ENCODE peak calls at places on chromosomes 3 and 15, in nine cellular contexts. M is anterior cingulate cortex; O is activated CD4-positive, alpha-beta T cell treated with anti-CD3 and anti-CD28 coated beads for 24 hours; D is iPS DF 19.7; Q is psoas muscle; X is naive B cell; V is HS-27A; K is mesendoderm; E is activated T-cell treated with anti-CD3 and anti-CD28 coated beads, Interleukin-2, amount 50 U/mL, for 1 hour. P is an unnamed sample.

GRCh38 chr3:159786489-159787181 is 202.0 kb upstream of the IL12A start:
- DNase-seq in O (no peak), K (no peak), Q (no peak), E (no peak), X (no peak), M (no peak), V (no peak), D (no peak), P (no peak)

GRCh38 chr15:63971427-63971805 is 74.9 kb downstream of the DAPK2 start:
- DNase-seq in E (peak), M (no peak), D (no peak), V (no peak), K (peak), O (peak), X (no peak), Q (peak), P (no peak)

GRCh38 chr15:31365032-31365654 is 38.5 kb downstream of the KLF13 start:
- DNase-seq in M (no peak), O (no peak), Q (peak), V (no peak), D (no peak), E (no peak), X (no peak), K (no peak), P (no peak)

GRCh38 chr3:165827233-165827632 is 10.0 kb downstream of the BCHE start:
- DNase-seq in D (no peak), X (no peak), Q (no peak), K (no peak), V (no peak), M (no peak), O (no peak), E (no peak), P (no peak)

GRCh38 chr3:45929042-45929679 is 14.1 kb upstream of the CXCR6 start:
- DNase-seq in X (peak), K (peak), M (peak), O (peak), D (no peak), Q (peak), V (no peak), E (peak), P (no peak)

GRCh38 chr3:189286188-189286587 is 114.4 kb downstream of the TPRG1 start:
- DNase-seq in O (no peak), V (no peak), E (no peak), M (no peak), K (no peak), D (no peak), Q (no peak), X (no peak), P (no peak)

GRCh38 chr3:38479431-38480092 is 16.6 kb upstream of the EXOG start:
- DNase-seq in O (peak), K (peak), V (peak), D (no peak), E (peak), X (no peak), Q (peak), M (peak), P (no peak)

GRCh38 chr3:149542375-149543312 is 68.1 kb downstream of the TM4SF4 start:
- DNase-seq in M (no peak), D (no peak), V (peak), K (peak), X (no peak), E (no peak), Q (no peak), O (no peak), P (no peak)

GRCh38 chr3:191889781-191890180 is 428.8 kb downstream of the PYDC2 start:
- DNase-seq in K (no peak), D (no peak), V (no peak), M (no peak), E (no peak), O (no peak), X (no peak), Q (no peak), P (no peak)

P was measured in smooth muscle cell of the brain vasculature.